ENCODE peak calls at places on chromosome 6, in six cellular contexts. L is NCI-H1105, S is germinal center, B is LoVo, V is lung microvascular endothelial cell, P is A172. K is an unnamed sample.

GRCh38 chr6:149965191-149966020 is 1.7 kb downstream of the ULBP1 start:
- DNase-seq in L (peak), S (peak), B (no peak), V (no peak), P (no peak), K (no peak)

GRCh38 chr6:167031082-167031709 is 32.0 kb downstream of the CEP43 start:
- DNase-seq in L (no peak), S (no peak), B (no peak), V (no peak), P (peak), K (no peak)

GRCh38 chr6:21005816-21006553 is 471.7 kb downstream of the CDKAL1 start:
- DNase-seq in L (no peak), S (peak), B (peak), V (peak), P (peak), K (no peak)

GRCh38 chr6:45445749-45446454 is 68.2 kb upstream of the SUPT3H start:
- DNase-seq in L (peak), S (no peak), B (peak), V (peak), P (peak), K (peak)

GRCh38 chr6:127893541-127893940 is 7.3 kb downstream of the THEMIS start:
- DNase-seq in L (no peak), S (no peak), B (no peak), V (no peak), P (no peak), K (no peak)

GRCh38 chr6:118917550-118918321 is 17.2 kb downstream of the MCM9 start:
- DNase-seq in L (no peak), S (no peak), B (no peak), V (no peak), P (no peak), K (no peak)

GRCh38 chr6:10465633-10466499 is 51.0 kb upstream of the TFAP2A start:
- DNase-seq in L (peak), S (peak), B (peak), V (peak), P (peak), K (no peak)

GRCh38 chr6:68874747-68875146 is 239.7 kb downstream of the ADGRB3 start:
- DNase-seq in L (no peak), S (no peak), B (no peak), V (no peak), P (no peak), K (no peak)

GRCh38 chr6:137631323-137631722 is 137.1 kb upstream of the OLIG3 start:
- DNase-seq in L (no peak), S (no peak), B (no peak), V (no peak), P (no peak), K (no peak)

GRCh38 chr6:6834356-6835342 is 246.1 kb downstream of the LY86 start:
- DNase-seq in L (peak), S (no peak), B (no peak), V (no peak), P (no peak), K (no peak)

GRCh38 chr6:107641500-107641931 is 151.6 kb downstream of the SOBP start:
- DNase-seq in L (no peak), S (no peak), B (peak), V (no peak), P (peak), K (peak)

GRCh38 chr6:155040154-155040553 is 45.0 kb downstream of the TIAM2 start:
- DNase-seq in L (no peak), S (no peak), B (no peak), V (no peak), P (no peak), K (no peak)

GRCh38 chr6:131946404-131946991 is 4.7 kb downstream of the CCN2 start:
- DNase-seq in L (no peak), S (no peak), B (no peak), V (peak), P (no peak), K (no peak)

GRCh38 chr6:14316911-14317535 is 199.5 kb downstream of the CD83 start:
- DNase-seq in L (no peak), S (no peak), B (no peak), V (no peak), P (no peak), K (no peak)

GRCh38 chr6:136676075-136676474 is 116.2 kb downstream of the MAP3K5 start:
- DNase-seq in L (no peak), S (no peak), B (no peak), V (no peak), P (no peak), K (no peak)

GRCh38 chr6:15437090-15437489 is 191.2 kb downstream of the JARID2 start:
- DNase-seq in L (no peak), S (no peak), B (no peak), V (no peak), P (no peak), K (no peak)

GRCh38 chr6:37077459-37078296 is 72.2 kb downstream of the FGD2 start:
- DNase-seq in L (no peak), S (no peak), B (no peak), V (no peak), P (peak), K (peak)

GRCh38 chr6:158057213-158057987 is 75.7 kb downstream of the SYNJ2 start:
- DNase-seq in L (no peak), S (no peak), B (peak), V (peak), P (peak), K (no peak)

GRCh38 chr6:98574991-98575390 is 259.4 kb upstream of the POU3F2 start:
- DNase-seq in L (no peak), S (no peak), B (no peak), V (no peak), P (no peak), K (no peak)

GRCh38 chr6:140043762-140044378 is 669.4 kb upstream of the CITED2 start:
- DNase-seq in L (no peak), S (no peak), B (peak), V (no peak), P (peak), K (no peak)

GRCh38 chr6:52253494-52253893 is 9.2 kb upstream of the IL17F start:
- DNase-seq in L (no peak), S (no peak), B (no peak), V (peak), P (no peak), K (no peak)

GRCh38 chr6:166605752-166606151 is 19.3 kb upstream of the RAMACL start:
- DNase-seq in L (no peak), S (no peak), B (no peak), V (no peak), P (no peak), K (no peak)

GRCh38 chr6:105545947-105546710 is 143.2 kb upstream of the PREP start:
- DNase-seq in L (no peak), S (no peak), B (no peak), V (no peak), P (peak), K (no peak)

GRCh38 chr6:56259163-56259562 is 11.8 kb upstream of the COL21A1 start:
- DNase-seq in L (no peak), S (no peak), B (no peak), V (no peak), P (no peak), K (no peak)

GRCh38 chr6:142833054-142833453 is 111.9 kb downstream of the HIVEP2 start:
- DNase-seq in L (no peak), S (no peak), B (no peak), V (no peak), P (peak), K (no peak)

GRCh38 chr6:52115891-52116604 is 28.6 kb upstream of the PKHD1 start:
- DNase-seq in L (peak), S (no peak), B (peak), V (no peak), P (no peak), K (no peak)

GRCh38 chr6:134908906-134909516 is 40.9 kb downstream of the ALDH8A1 start:
- DNase-seq in L (no peak), S (no peak), B (peak), V (peak), P (peak), K (peak)

GRCh38 chr6:84652356-84653026 is 111.9 kb downstream of the TBX18 start:
- DNase-seq in L (no peak), S (no peak), B (no peak), V (peak), P (peak), K (no peak)

GRCh38 chr6:157089258-157089657 is 234.1 kb downstream of the TMEM242 start:
- DNase-seq in L (no peak), S (no peak), B (no peak), V (peak), P (no peak), K (no peak)

GRCh38 chr6:167714166-167714565 is 112.5 kb upstream of the AFDN start:
- DNase-seq in L (no peak), S (no peak), B (no peak), V (peak), P (no peak), K (no peak)

GRCh38 chr6:111478749-111479148 is 4.3 kb downstream of the REV3L start:
- DNase-seq in L (no peak), S (peak), B (peak), V (no peak), P (peak), K (no peak)

GRCh38 chr6:49653438-49653837 is 16.8 kb upstream of the RHAG start:
- DNase-seq in L (no peak), S (no peak), B (no peak), V (no peak), P (no peak), K (no peak)

GRCh38 chr6:12844284-12845223 is 128.0 kb downstream of the PHACTR1 start:
- DNase-seq in L (no peak), S (peak), B (peak), V (peak), P (peak), K (no peak)

GRCh38 chr6:118283759-118284158 is 264.3 kb upstream of the PLN start:
- DNase-seq in L (peak), S (peak), B (peak), V (peak), P (peak), K (no peak)

GRCh38 chr6:157139054-157139708 is 184.1 kb downstream of the TMEM242 start:
- DNase-seq in L (no peak), S (no peak), B (no peak), V (no peak), P (no peak), K (no peak)

GRCh38 chr6:79737172-79737571 is 106.0 kb downstream of the SH3BGRL2 start:
- DNase-seq in L (no peak), S (no peak), B (no peak), V (peak), P (no peak), K (no peak)

K was measured in left ventricle myocardium inferior.